ENCODE peak calls at places on chromosomes 13 and 19, in six cellular contexts. E is neural progenitor cell, U is heart left ventricle, J is Peyer's patch, L is GM06990, Z is GM12878. B is an unnamed sample.
A peak's percentile ranks its signal among the peaks of the same experiment; 100 is the strongest.

GRCh38 chr19:34461375-34462100 is 20.0 kb upstream of the WTIP start:
- DNase-seq in J (no peak), E (no peak), Z (no peak), U (no peak), L (no peak), B (no peak)

GRCh38 chr13:99432637-99433542 is 68.4 kb upstream of the TM9SF2 start:
- DNase-seq in J (peak; percentile 79), Z (peak; percentile 97), E (peak; percentile 79), L (peak; percentile 89), U (peak; percentile 89), B (peak; percentile 52)

GRCh38 chr19:3480383-3481091 is at the start of gene SMIM24:
- DNase-seq in U (no peak), L (no peak), J (no peak), E (no peak), Z (no peak), B (peak; percentile 88)

GRCh38 chr19:15154002-15154612 is 46.7 kb downstream of the NOTCH3 start:
- DNase-seq in U (no peak), Z (no peak), L (no peak), J (no peak), E (peak; percentile 54), B (no peak)

GRCh38 chr19:18999016-18999758 is 34.1 kb downstream of the SUGP2 start:
- DNase-seq in E (no peak), J (no peak), Z (no peak), U (no peak), L (no peak), B (no peak)

GRCh38 chr19:36213793-36214387 is 575 bp downstream of the ZNF565 start:
- DNase-seq in Z (no peak), L (no peak), U (no peak), J (peak; percentile 19), E (no peak), B (no peak)

GRCh38 chr13:26985285-26985878 is 186.2 kb downstream of the USP12 start:
- DNase-seq in J (peak; percentile 80), E (peak; percentile 87), U (no peak), L (peak; percentile 25), Z (peak; percentile 49), B (peak; percentile 78)

GRCh38 chr19:29517946-29518345 is 7.8 kb upstream of the VSTM2B start:
- DNase-seq in L (no peak), E (no peak), Z (no peak), U (peak; percentile 28), J (no peak), B (no peak)

GRCh38 chr19:46270521-46271256 is 26.2 kb upstream of the HIF3A start:
- DNase-seq in J (no peak), L (no peak), Z (no peak), U (no peak), E (no peak), B (no peak)

GRCh38 chr13:112078879-112079526 is 12.1 kb downstream of the SOX1 start:
- DNase-seq in J (no peak), Z (no peak), U (no peak), E (peak; percentile 39), L (no peak), B (no peak)

GRCh38 chr13:99335087-99335486 is 27.9 kb upstream of the GPR183 start:
- DNase-seq in Z (no peak), L (no peak), U (no peak), E (no peak), J (no peak), B (no peak)

DNA sequence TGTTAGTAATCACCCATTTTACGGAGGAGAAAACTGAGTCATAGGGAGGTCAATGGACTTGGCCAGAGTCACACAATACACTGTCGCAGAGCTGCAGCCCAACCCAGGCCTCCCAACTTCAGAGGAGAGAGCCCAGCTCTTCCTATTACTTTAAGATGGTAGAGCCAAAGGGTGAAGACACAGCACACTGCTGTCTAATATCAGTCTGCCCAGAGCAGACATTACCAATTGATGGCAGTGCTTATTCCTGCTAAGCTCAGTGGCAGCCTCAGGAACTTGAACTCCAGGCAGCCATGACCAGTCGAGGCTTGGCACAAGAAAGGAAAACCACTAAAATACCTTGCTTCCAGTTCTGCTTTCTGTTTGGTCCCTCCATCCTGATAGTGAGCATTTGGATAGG is 18.4 kb downstream of the TMEM150B start:
- DNase-seq in J (no peak), U (no peak), E (no peak), Z (no peak), L (no peak), B (no peak)
- H3K36me3 ChIP-seq in J (no peaks in the 10 kb centered on the region), U (peaks cover 29% of the 10 kb centered on the region), E (no peaks in the 10 kb centered on the region), Z (no peaks in the 10 kb centered on the region), L (no peaks in the 10 kb centered on the region), B (peaks cover 15% of the 10 kb centered on the region)

GRCh38 chr13:32165791-32166190 is 134.2 kb downstream of the FRY start:
- DNase-seq in E (no peak), U (peak; percentile 68), J (no peak), L (peak; percentile 15), Z (no peak), B (no peak)
- H3K36me3 ChIP-seq in E (no peaks in the 10 kb centered on the region), U (peaks cover 8% of the 10 kb centered on the region), J (no peaks in the 10 kb centered on the region), L (no peaks in the 10 kb centered on the region), Z (no peaks in the 10 kb centered on the region), B (peaks cover 3% of the 10 kb centered on the region)

GRCh38 chr19:5247957-5248705 is 92.5 kb downstream of the PTPRS start:
- DNase-seq in Z (no peak), J (no peak), L (no peak), U (no peak), E (no peak), B (no peak)

GRCh38 chr19:5251096-5252065 is 89.2 kb downstream of the PTPRS start:
- DNase-seq in L (no peak), E (no peak), U (no peak), Z (no peak), J (no peak), B (no peak)

GRCh38 chr19:5249526-5249925 is 91.1 kb downstream of the PTPRS start:
- DNase-seq in Z (no peak), U (no peak), L (no peak), J (no peak), E (no peak), B (no peak)

GRCh38 chr19:5253403-5254110 is 87.1 kb downstream of the PTPRS start:
- DNase-seq in E (no peak), L (no peak), J (no peak), Z (no peak), U (no peak), B (no peak)

DNA sequence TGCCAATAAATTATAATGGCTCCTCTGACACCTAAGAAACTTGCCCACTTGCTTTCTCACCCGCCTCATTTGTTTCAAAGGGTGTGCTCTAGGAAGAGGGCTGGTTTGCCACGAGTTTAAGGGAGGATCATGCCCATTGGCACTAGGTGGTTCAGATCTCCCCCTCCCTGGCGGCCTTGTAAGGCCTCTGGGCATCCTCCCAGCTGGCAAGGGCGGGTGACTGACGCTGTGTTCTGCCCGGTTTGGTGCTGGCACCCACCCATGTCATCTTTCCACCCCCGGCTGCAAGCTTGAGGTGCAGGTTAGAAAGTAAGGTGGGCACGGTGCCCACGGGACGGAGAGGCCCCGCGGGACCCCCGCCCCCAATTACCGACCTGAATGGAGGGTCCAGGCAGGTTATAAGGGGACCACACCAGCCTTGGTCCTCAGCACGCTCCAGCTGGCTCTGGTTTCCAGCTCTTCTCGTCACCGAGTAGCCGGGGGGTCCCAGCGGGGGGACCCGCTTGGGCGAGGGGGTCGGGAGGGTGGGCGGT is 90.4 kb downstream of the PTPRS start:
- DNase-seq in L (no peak), J (no peak), Z (no peak), U (peak; percentile 84), E (no peak), B (no peak)
- H3K36me3 ChIP-seq in L (no peaks in the 10 kb centered on the region), J (no peaks in the 10 kb centered on the region), Z (no peaks in the 10 kb centered on the region), U (peaks cover 28% of the 10 kb centered on the region), E (peaks cover 15% of the 10 kb centered on the region), B (peaks cover 3% of the 10 kb centered on the region)

DNA sequence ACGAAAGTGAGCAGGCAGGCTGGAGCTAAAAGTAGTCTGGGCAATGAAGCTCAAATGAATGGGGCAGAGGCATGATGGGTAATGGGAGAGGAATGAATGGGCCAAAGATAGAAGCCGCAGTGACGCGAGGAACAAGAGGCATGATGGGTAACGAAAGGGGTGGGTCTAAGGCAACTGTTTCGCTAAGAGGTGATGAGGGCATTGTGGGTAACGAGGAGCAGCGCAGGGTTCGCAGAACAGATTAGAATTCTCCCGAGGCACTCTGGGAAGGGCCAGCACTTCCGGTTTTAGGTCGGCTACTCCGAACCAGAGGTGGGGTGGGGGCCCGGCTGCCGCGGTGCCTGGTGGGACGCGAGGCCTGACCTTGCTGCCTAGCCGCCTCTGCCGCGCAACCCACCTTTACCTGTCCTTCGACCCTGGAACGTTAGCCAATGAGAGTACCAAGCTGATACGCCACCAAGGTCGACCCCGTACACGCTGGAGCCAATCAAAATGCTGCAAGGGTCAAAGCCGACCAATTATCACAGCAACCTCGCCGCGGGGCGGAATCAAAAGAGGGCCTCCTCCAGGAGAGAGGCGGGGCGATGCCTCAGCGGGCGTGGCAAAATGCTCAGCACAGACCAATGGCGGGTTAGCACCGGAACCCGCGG is 563 bp upstream of the TOMM40 start:
- DNase-seq in J (no peak), U (peak; percentile 100), Z (peak; percentile 100), E (no peak), L (peak; percentile 99), B (no peak)
- H3K36me3 ChIP-seq in J (no peaks in the 10 kb centered on the region), U (peaks cover 61% of the 10 kb centered on the region), Z (peaks cover 14% of the 10 kb centered on the region), E (no peaks in the 10 kb centered on the region), L (peaks cover 24% of the 10 kb centered on the region), B (peaks cover 66% of the 10 kb centered on the region)

DNA sequence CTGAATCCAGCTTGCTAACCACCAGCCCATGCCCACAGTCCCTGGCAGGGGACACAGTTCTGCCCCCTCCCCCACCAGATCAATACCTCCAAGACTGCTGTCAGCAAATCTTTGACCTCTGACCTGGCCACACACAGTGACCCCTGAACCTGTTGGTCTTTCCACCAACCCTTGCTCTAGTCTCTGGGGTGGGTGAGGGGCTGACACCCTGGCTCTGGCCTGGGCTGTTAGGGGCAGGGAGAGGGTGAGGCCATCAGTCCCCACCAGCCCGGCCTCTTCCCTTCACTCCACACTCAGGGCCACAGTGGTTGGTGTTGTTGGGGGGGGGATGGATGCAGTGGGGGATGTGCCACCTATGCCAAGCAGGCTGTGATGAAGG is 21.8 kb upstream of the SLC7A10 start:
- DNase-seq in U (peak; percentile 48), Z (no peak), L (no peak), J (no peak), E (no peak), B (no peak)
- H3K36me3 ChIP-seq in U (no peaks in the 10 kb centered on the region), Z (no peaks in the 10 kb centered on the region), L (no peaks in the 10 kb centered on the region), J (no peaks in the 10 kb centered on the region), E (no peaks in the 10 kb centered on the region), B (no peaks in the 10 kb centered on the region)

GRCh38 chr19:16406356-16406755 is 65.4 kb downstream of the EPS15L1 start:
- DNase-seq in L (no peak), Z (no peak), U (no peak), J (no peak), E (no peak), B (no peak)
- H3K36me3 ChIP-seq in L (peaks cover 39% of the 10 kb centered on the region), Z (peaks cover 38% of the 10 kb centered on the region), U (peaks cover 87% of the 10 kb centered on the region), J (no peaks in the 10 kb centered on the region), E (no peaks in the 10 kb centered on the region), B (peaks cover 90% of the 10 kb centered on the region)

DNA sequence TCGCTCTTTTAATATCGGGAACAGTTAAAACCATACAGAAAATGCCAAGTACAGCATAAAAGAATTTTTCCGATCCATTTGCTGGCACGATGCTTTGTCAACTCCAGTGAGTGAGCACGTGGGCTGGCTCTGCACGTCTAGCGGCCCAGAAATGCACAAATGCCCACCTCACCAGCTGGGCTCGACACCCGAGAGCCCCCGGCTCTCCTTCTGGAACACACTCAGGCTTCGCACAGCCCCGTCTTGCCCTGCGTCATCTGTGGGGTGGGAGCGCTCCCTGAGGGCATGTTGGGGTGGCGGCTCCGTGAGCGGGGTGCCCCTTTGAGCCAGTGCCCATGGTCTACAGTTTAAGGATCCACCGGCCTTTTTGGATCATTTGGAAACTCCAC is 24.5 kb downstream of the ATP4B start:
- DNase-seq in L (no peak), U (no peak), Z (no peak), J (no peak), E (no peak), B (no peak)
- H3K36me3 ChIP-seq in L (peaks cover 51% of the 10 kb centered on the region), U (peaks cover 81% of the 10 kb centered on the region), Z (peaks cover 49% of the 10 kb centered on the region), J (no peaks in the 10 kb centered on the region), E (no peaks in the 10 kb centered on the region), B (peaks cover 60% of the 10 kb centered on the region)

GRCh38 chr13:114018461-114019055 is 44.7 kb upstream of the C13orf46 start:
- DNase-seq in U (no peak), E (no peak), L (no peak), Z (no peak), J (no peak), B (no peak)
- H3K36me3 ChIP-seq in U (peaks cover 89% of the 10 kb centered on the region), E (no peaks in the 10 kb centered on the region), L (peaks cover 38% of the 10 kb centered on the region), Z (peaks cover 29% of the 10 kb centered on the region), J (no peaks in the 10 kb centered on the region), B (peaks cover 85% of the 10 kb centered on the region)